ENCODE peak calls at places on chromosome 7, in eight cellular contexts. One of them, this sample, is unnamed.

GRCh38 chr7:50339990-50340500 is 35.5 kb downstream of the IKZF1 start:
- DNase-seq in neural progenitor cell: no peak
- DNase-seq in H1: no peak
- DNase-seq in adrenal gland: no peak
- DNase-seq in PC-3: no peak
- DNase-seq in coronary artery: no peak
- DNase-seq in cardiac muscle cell: no peak
- DNase-seq in right lobe of liver: no peak
- DNase-seq in this sample: no peak

GRCh38 chr7:18607025-18607424 is 111.5 kb downstream of the HDAC9 start:
- DNase-seq in neural progenitor cell: no peak
- DNase-seq in H1: no peak
- DNase-seq in adrenal gland: no peak
- DNase-seq in PC-3: peak
- DNase-seq in coronary artery: no peak
- DNase-seq in cardiac muscle cell: no peak
- DNase-seq in right lobe of liver: no peak
- DNase-seq in this sample: no peak

GRCh38 chr7:75962607-75963382 is 31.6 kb downstream of the TMEM120A start:
- DNase-seq in neural progenitor cell: peak
- DNase-seq in H1: no peak
- DNase-seq in adrenal gland: peak
- DNase-seq in PC-3: no peak
- DNase-seq in coronary artery: peak
- DNase-seq in cardiac muscle cell: no peak
- DNase-seq in right lobe of liver: peak
- DNase-seq in this sample: peak

GRCh38 chr7:92797693-92798092 is 38.7 kb downstream of the CDK6 start:
- DNase-seq in neural progenitor cell: no peak
- DNase-seq in H1: no peak
- DNase-seq in adrenal gland: no peak
- DNase-seq in PC-3: no peak
- DNase-seq in coronary artery: no peak
- DNase-seq in cardiac muscle cell: no peak
- DNase-seq in right lobe of liver: no peak
- DNase-seq in this sample: no peak

GRCh38 chr7:150976529-150977381 is 1.4 kb downstream of the KCNH2 start:
- DNase-seq in neural progenitor cell: peak
- DNase-seq in H1: no peak
- DNase-seq in adrenal gland: no peak
- DNase-seq in PC-3: no peak
- DNase-seq in coronary artery: no peak
- DNase-seq in cardiac muscle cell: peak
- DNase-seq in right lobe of liver: no peak
- DNase-seq in this sample: no peak

GRCh38 chr7:74612015-74612829 is 45.3 kb upstream of the GTF2I start:
- DNase-seq in neural progenitor cell: peak
- DNase-seq in H1: no peak
- DNase-seq in adrenal gland: no peak
- DNase-seq in PC-3: no peak
- DNase-seq in coronary artery: no peak
- DNase-seq in cardiac muscle cell: peak
- DNase-seq in right lobe of liver: no peak
- DNase-seq in this sample: no peak

GRCh38 chr7:82305347-82306005 is 138.1 kb downstream of the CACNA2D1 start:
- DNase-seq in neural progenitor cell: no peak
- DNase-seq in H1: no peak
- DNase-seq in adrenal gland: no peak
- DNase-seq in PC-3: no peak
- DNase-seq in coronary artery: no peak
- DNase-seq in cardiac muscle cell: no peak
- DNase-seq in right lobe of liver: no peak
- DNase-seq in this sample: no peak

GRCh38 chr7:99623702-99624447 is 7.1 kb downstream of the ZSCAN25 start:
- DNase-seq in neural progenitor cell: no peak
- DNase-seq in H1: no peak
- DNase-seq in adrenal gland: no peak
- DNase-seq in PC-3: no peak
- DNase-seq in coronary artery: peak
- DNase-seq in cardiac muscle cell: no peak
- DNase-seq in right lobe of liver: no peak
- DNase-seq in this sample: no peak

GRCh38 chr7:70599446-70600190 is 532.3 kb upstream of the GALNT17 start:
- DNase-seq in neural progenitor cell: no peak
- DNase-seq in H1: no peak
- DNase-seq in adrenal gland: no peak
- DNase-seq in PC-3: no peak
- DNase-seq in coronary artery: no peak
- DNase-seq in cardiac muscle cell: no peak
- DNase-seq in right lobe of liver: no peak
- DNase-seq in this sample: no peak

GRCh38 chr7:129607471-129608120 is 3.9 kb upstream of the NRF1 start:
- DNase-seq in neural progenitor cell: peak
- DNase-seq in H1: peak
- DNase-seq in adrenal gland: no peak
- DNase-seq in PC-3: peak
- DNase-seq in coronary artery: no peak
- DNase-seq in cardiac muscle cell: peak
- DNase-seq in right lobe of liver: no peak
- DNase-seq in this sample: no peak

GRCh38 chr7:29806131-29806792 is at the start of gene WIPF3:
- DNase-seq in neural progenitor cell: peak
- DNase-seq in H1: peak
- DNase-seq in adrenal gland: peak
- DNase-seq in PC-3: peak
- DNase-seq in coronary artery: no peak
- DNase-seq in cardiac muscle cell: peak
- DNase-seq in right lobe of liver: peak
- DNase-seq in this sample: no peak

GRCh38 chr7:72538856-72539255 is 126.7 kb upstream of the CALN1 start:
- DNase-seq in neural progenitor cell: no peak
- DNase-seq in H1: no peak
- DNase-seq in adrenal gland: no peak
- DNase-seq in PC-3: no peak
- DNase-seq in coronary artery: no peak
- DNase-seq in cardiac muscle cell: no peak
- DNase-seq in right lobe of liver: no peak
- DNase-seq in this sample: no peak

GRCh38 chr7:96178581-96178980 is 143.3 kb downstream of the SLC25A13 start:
- DNase-seq in neural progenitor cell: peak
- DNase-seq in H1: no peak
- DNase-seq in adrenal gland: no peak
- DNase-seq in PC-3: peak
- DNase-seq in coronary artery: no peak
- DNase-seq in cardiac muscle cell: peak
- DNase-seq in right lobe of liver: no peak
- DNase-seq in this sample: no peak

GRCh38 chr7:110943686-110944350 is 147.1 kb upstream of the LRRN3 start:
- DNase-seq in neural progenitor cell: no peak
- DNase-seq in H1: no peak
- DNase-seq in adrenal gland: no peak
- DNase-seq in PC-3: no peak
- DNase-seq in coronary artery: no peak
- DNase-seq in cardiac muscle cell: no peak
- DNase-seq in right lobe of liver: no peak
- DNase-seq in this sample: peak

GRCh38 chr7:116851175-116851574 is 11.2 kb upstream of the CAPZA2 start:
- DNase-seq in neural progenitor cell: no peak
- DNase-seq in H1: no peak
- DNase-seq in adrenal gland: no peak
- DNase-seq in PC-3: no peak
- DNase-seq in coronary artery: no peak
- DNase-seq in cardiac muscle cell: no peak
- DNase-seq in right lobe of liver: no peak
- DNase-seq in this sample: no peak

GRCh38 chr7:33854178-33854577 is 51.2 kb upstream of the BMPER start:
- DNase-seq in neural progenitor cell: no peak
- DNase-seq in H1: no peak
- DNase-seq in adrenal gland: no peak
- DNase-seq in PC-3: peak
- DNase-seq in coronary artery: no peak
- DNase-seq in cardiac muscle cell: no peak
- DNase-seq in right lobe of liver: no peak
- DNase-seq in this sample: no peak

GRCh38 chr7:134865001-134865845 is 85.8 kb downstream of the CALD1 start:
- DNase-seq in neural progenitor cell: peak
- DNase-seq in H1: no peak
- DNase-seq in adrenal gland: no peak
- DNase-seq in PC-3: no peak
- DNase-seq in coronary artery: no peak
- DNase-seq in cardiac muscle cell: no peak
- DNase-seq in right lobe of liver: no peak
- DNase-seq in this sample: no peak

GRCh38 chr7:155247479-155248365 is 50.0 kb upstream of the INSIG1 start:
- DNase-seq in neural progenitor cell: no peak
- DNase-seq in H1: no peak
- DNase-seq in adrenal gland: no peak
- DNase-seq in PC-3: no peak
- DNase-seq in coronary artery: no peak
- DNase-seq in cardiac muscle cell: no peak
- DNase-seq in right lobe of liver: no peak
- DNase-seq in this sample: no peak

GRCh38 chr7:20114463-20114862 is 102.7 kb downstream of the MACC1 start:
- DNase-seq in neural progenitor cell: peak
- DNase-seq in H1: no peak
- DNase-seq in adrenal gland: no peak
- DNase-seq in PC-3: no peak
- DNase-seq in coronary artery: no peak
- DNase-seq in cardiac muscle cell: no peak
- DNase-seq in right lobe of liver: no peak
- DNase-seq in this sample: no peak

GRCh38 chr7:132168239-132168638 is 408.0 kb downstream of the PLXNA4 start:
- DNase-seq in neural progenitor cell: no peak
- DNase-seq in H1: no peak
- DNase-seq in adrenal gland: no peak
- DNase-seq in PC-3: no peak
- DNase-seq in coronary artery: no peak
- DNase-seq in cardiac muscle cell: no peak
- DNase-seq in right lobe of liver: no peak
- DNase-seq in this sample: no peak

GRCh38 chr7:29464693-29465092 is 98.9 kb upstream of the PRR15 start:
- DNase-seq in neural progenitor cell: no peak
- DNase-seq in H1: no peak
- DNase-seq in adrenal gland: no peak
- DNase-seq in PC-3: no peak
- DNase-seq in coronary artery: no peak
- DNase-seq in cardiac muscle cell: no peak
- DNase-seq in right lobe of liver: no peak
- DNase-seq in this sample: no peak

GRCh38 chr7:25770235-25770634 is 381.8 kb upstream of the NFE2L3 start:
- DNase-seq in neural progenitor cell: no peak
- DNase-seq in H1: no peak
- DNase-seq in adrenal gland: no peak
- DNase-seq in PC-3: no peak
- DNase-seq in coronary artery: no peak
- DNase-seq in cardiac muscle cell: no peak
- DNase-seq in right lobe of liver: no peak
- DNase-seq in this sample: no peak
- TF ChIP-seq CTCF in neural progenitor cell: no peak
- TF ChIP-seq CTCF in H1: no peak
- TF ChIP-seq CTCF in adrenal gland: no peak
- TF ChIP-seq CTCF in PC-3: no peak
- TF ChIP-seq CTCF in coronary artery: no peak
- TF ChIP-seq CTCF in cardiac muscle cell: no peak
- TF ChIP-seq CTCF in right lobe of liver: no peak
- TF ChIP-seq CTCF in this sample: no peak

DNA sequence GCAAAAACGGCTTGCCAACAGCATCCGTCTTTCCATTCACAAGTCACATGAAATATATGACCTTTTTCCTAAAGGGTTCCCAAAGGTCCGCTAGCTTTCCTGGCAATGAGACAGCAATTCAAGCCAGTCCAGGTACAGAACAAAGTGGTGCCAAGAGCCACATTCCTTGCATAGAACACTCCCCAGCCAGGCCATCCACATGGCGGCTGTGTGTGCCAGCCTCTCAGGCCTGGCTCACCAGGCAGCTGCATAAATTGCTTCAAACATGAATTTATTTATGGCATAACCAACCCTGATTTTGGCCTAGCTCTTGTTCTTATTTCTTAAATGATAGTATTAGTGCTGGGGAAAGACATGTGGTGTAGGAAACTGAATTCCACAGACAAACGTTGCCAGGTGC is 63.7 kb upstream of the CREB5 start:
- DNase-seq in neural progenitor cell: no peak
- DNase-seq in H1: no peak
- DNase-seq in adrenal gland: no peak
- DNase-seq in PC-3: peak
- DNase-seq in coronary artery: no peak
- DNase-seq in cardiac muscle cell: no peak
- DNase-seq in right lobe of liver: no peak
- DNase-seq in this sample: no peak
- H3K27ac ChIP-seq in neural progenitor cell: no peak
- H3K27ac ChIP-seq in H1: no peak
- H3K27ac ChIP-seq in adrenal gland: no peak
- H3K27ac ChIP-seq in PC-3: peak
- H3K27ac ChIP-seq in coronary artery: no peak
- H3K27ac ChIP-seq in cardiac muscle cell: no peak
- H3K27ac ChIP-seq in right lobe of liver: no peak
- H3K27ac ChIP-seq in this sample: no peak

GRCh38 chr7:131071786-131072504 is 255.7 kb upstream of the MKLN1 start:
- DNase-seq in neural progenitor cell: no peak
- DNase-seq in H1: no peak
- DNase-seq in adrenal gland: peak
- DNase-seq in PC-3: peak
- DNase-seq in coronary artery: no peak
- DNase-seq in cardiac muscle cell: no peak
- DNase-seq in right lobe of liver: peak
- DNase-seq in this sample: no peak
- TF ChIP-seq CTCF in neural progenitor cell: peak
- TF ChIP-seq CTCF in H1: no peak
- TF ChIP-seq CTCF in adrenal gland: peak
- TF ChIP-seq CTCF in PC-3: peak
- TF ChIP-seq CTCF in coronary artery: peak
- TF ChIP-seq CTCF in cardiac muscle cell: peak
- TF ChIP-seq CTCF in right lobe of liver: peak
- TF ChIP-seq CTCF in this sample: peak

GRCh38 chr7:123996327-123996625 is 36.6 kb downstream of the TMEM229A start:
- DNase-seq in neural progenitor cell: no peak
- DNase-seq in H1: no peak
- DNase-seq in adrenal gland: no peak
- DNase-seq in PC-3: no peak
- DNase-seq in coronary artery: no peak
- DNase-seq in cardiac muscle cell: no peak
- DNase-seq in right lobe of liver: no peak
- DNase-seq in this sample: no peak

GRCh38 chr7:123998921-123999320 is 33.9 kb downstream of the TMEM229A start:
- DNase-seq in neural progenitor cell: no peak
- DNase-seq in H1: no peak
- DNase-seq in adrenal gland: no peak
- DNase-seq in PC-3: no peak
- DNase-seq in coronary artery: no peak
- DNase-seq in cardiac muscle cell: no peak
- DNase-seq in right lobe of liver: no peak
- DNase-seq in this sample: no peak

GRCh38 chr7:123994449-123994848 is 38.4 kb downstream of the TMEM229A start:
- DNase-seq in neural progenitor cell: peak
- DNase-seq in H1: no peak
- DNase-seq in adrenal gland: no peak
- DNase-seq in PC-3: no peak
- DNase-seq in coronary artery: no peak
- DNase-seq in cardiac muscle cell: no peak
- DNase-seq in right lobe of liver: no peak
- DNase-seq in this sample: no peak

GRCh38 chr7:123992913-123993518 is 39.9 kb downstream of the TMEM229A start:
- DNase-seq in neural progenitor cell: no peak
- DNase-seq in H1: no peak
- DNase-seq in adrenal gland: no peak
- DNase-seq in PC-3: no peak
- DNase-seq in coronary artery: no peak
- DNase-seq in cardiac muscle cell: no peak
- DNase-seq in right lobe of liver: no peak
- DNase-seq in this sample: no peak

GRCh38 chr7:123995617-123996326 is 37.1 kb downstream of the TMEM229A start:
- DNase-seq in neural progenitor cell: no peak
- DNase-seq in H1: no peak
- DNase-seq in adrenal gland: no peak
- DNase-seq in PC-3: no peak
- DNase-seq in coronary artery: no peak
- DNase-seq in cardiac muscle cell: no peak
- DNase-seq in right lobe of liver: no peak
- DNase-seq in this sample: no peak
- H3K27ac ChIP-seq in neural progenitor cell: no peak
- H3K27ac ChIP-seq in H1: no peak
- H3K27ac ChIP-seq in adrenal gland: no peak
- H3K27ac ChIP-seq in PC-3: no peak
- H3K27ac ChIP-seq in coronary artery: no peak
- H3K27ac ChIP-seq in cardiac muscle cell: no peak
- H3K27ac ChIP-seq in right lobe of liver: no peak
- H3K27ac ChIP-seq in this sample: no peak